ENCODE peak calls at places on chromosome 7, in five cellular contexts. One of them, this sample, is unnamed. For H3K36me3, the result is how much of the 10 kb centered on the place peaks cover.

GRCh38 chr7:70660819-70661191 is 471.1 kb upstream of the GALNT17 start:
- DNase-seq in SK-N-SH: no peak
- DNase-seq in GM23338: no peak
- DNase-seq in HCT116: no peak
- DNase-seq in ovary: no peak
- DNase-seq in this sample: no peak

GRCh38 chr7:9822458-9823290 is 1151.0 kb upstream of the PHF14 start:
- DNase-seq in GM23338: no peak
- DNase-seq in SK-N-SH: no peak
- DNase-seq in ovary: no peak
- DNase-seq in HCT116: no peak
- DNase-seq in this sample: no peak

GRCh38 chr7:84178013-84178412 is 16.6 kb downstream of the SEMA3A start:
- DNase-seq in SK-N-SH: no peak
- DNase-seq in ovary: no peak
- DNase-seq in GM23338: no peak
- DNase-seq in HCT116: no peak
- DNase-seq in this sample: no peak

GRCh38 chr7:26008428-26008827 is 143.6 kb upstream of the NFE2L3 start:
- DNase-seq in GM23338: no peak
- DNase-seq in ovary: no peak
- DNase-seq in HCT116: no peak
- DNase-seq in SK-N-SH: no peak
- DNase-seq in this sample: no peak

GRCh38 chr7:55250313-55250712 is 114.8 kb upstream of the LANCL2 start:
- DNase-seq in HCT116: peak
- DNase-seq in SK-N-SH: peak
- DNase-seq in GM23338: peak
- DNase-seq in ovary: no peak
- DNase-seq in this sample: peak

GRCh38 chr7:40836218-40836617 is 701.4 kb downstream of the SUGCT start:
- DNase-seq in SK-N-SH: no peak
- DNase-seq in ovary: no peak
- DNase-seq in HCT116: no peak
- DNase-seq in GM23338: no peak
- DNase-seq in this sample: no peak

GRCh38 chr7:71682181-71682580 is 550.2 kb downstream of the GALNT17 start:
- DNase-seq in ovary: no peak
- DNase-seq in HCT116: no peak
- DNase-seq in SK-N-SH: no peak
- DNase-seq in GM23338: no peak
- DNase-seq in this sample: peak

GRCh38 chr7:17134786-17135185 is 163.7 kb upstream of the AHR start:
- DNase-seq in ovary: no peak
- DNase-seq in HCT116: no peak
- DNase-seq in SK-N-SH: no peak
- DNase-seq in GM23338: no peak
- DNase-seq in this sample: no peak

GRCh38 chr7:43296306-43296705 is 183.9 kb downstream of the HECW1 start:
- DNase-seq in HCT116: no peak
- DNase-seq in GM23338: peak
- DNase-seq in ovary: no peak
- DNase-seq in SK-N-SH: no peak
- DNase-seq in this sample: no peak

GRCh38 chr7:156234192-156234591 is 406.4 kb upstream of the RNF32 start:
- DNase-seq in ovary: no peak
- DNase-seq in GM23338: no peak
- DNase-seq in SK-N-SH: no peak
- DNase-seq in HCT116: no peak
- DNase-seq in this sample: no peak

GRCh38 chr7:73742753-73743641 is 4.4 kb upstream of the ABHD11 start:
- DNase-seq in HCT116: peak
- DNase-seq in ovary: peak
- DNase-seq in GM23338: peak
- DNase-seq in SK-N-SH: peak
- DNase-seq in this sample: peak

GRCh38 chr7:157634401-157635147 is 297.8 kb downstream of the DNAJB6 start:
- DNase-seq in ovary: no peak
- DNase-seq in SK-N-SH: no peak
- DNase-seq in GM23338: no peak
- DNase-seq in HCT116: no peak
- DNase-seq in this sample: no peak

GRCh38 chr7:69177326-69177897 is 420.9 kb upstream of the AUTS2 start:
- DNase-seq in ovary: no peak
- DNase-seq in SK-N-SH: no peak
- DNase-seq in HCT116: no peak
- DNase-seq in GM23338: no peak
- DNase-seq in this sample: no peak

GRCh38 chr7:132180481-132180880 is 395.8 kb downstream of the PLXNA4 start:
- DNase-seq in ovary: no peak
- DNase-seq in SK-N-SH: no peak
- DNase-seq in HCT116: no peak
- DNase-seq in GM23338: no peak
- DNase-seq in this sample: no peak

GRCh38 chr7:134388336-134389019 is 70.4 kb downstream of the AKR1B1 start:
- DNase-seq in HCT116: no peak
- DNase-seq in GM23338: no peak
- DNase-seq in SK-N-SH: no peak
- DNase-seq in ovary: no peak
- DNase-seq in this sample: no peak

GRCh38 chr7:82677064-82677463 is 233.5 kb upstream of the CACNA2D1 start:
- DNase-seq in GM23338: peak
- DNase-seq in ovary: no peak
- DNase-seq in SK-N-SH: peak
- DNase-seq in HCT116: no peak
- DNase-seq in this sample: no peak

GRCh38 chr7:1862560-1862959 is 192.5 kb downstream of the ELFN1 start:
- DNase-seq in GM23338: no peak
- DNase-seq in HCT116: no peak
- DNase-seq in SK-N-SH: no peak
- DNase-seq in ovary: no peak
- DNase-seq in this sample: no peak

GRCh38 chr7:84492565-84493034 is 298.0 kb upstream of the SEMA3A start:
- DNase-seq in ovary: no peak
- DNase-seq in SK-N-SH: peak
- DNase-seq in GM23338: no peak
- DNase-seq in HCT116: no peak
- DNase-seq in this sample: no peak

GRCh38 chr7:98697083-98697482 is 80.0 kb downstream of the NPTX2 start:
- DNase-seq in GM23338: no peak
- DNase-seq in HCT116: no peak
- DNase-seq in SK-N-SH: no peak
- DNase-seq in ovary: no peak
- DNase-seq in this sample: no peak

GRCh38 chr7:34061175-34061574 is 155.8 kb downstream of the BMPER start:
- DNase-seq in GM23338: no peak
- DNase-seq in SK-N-SH: no peak
- DNase-seq in ovary: no peak
- DNase-seq in HCT116: no peak
- DNase-seq in this sample: no peak

DNA sequence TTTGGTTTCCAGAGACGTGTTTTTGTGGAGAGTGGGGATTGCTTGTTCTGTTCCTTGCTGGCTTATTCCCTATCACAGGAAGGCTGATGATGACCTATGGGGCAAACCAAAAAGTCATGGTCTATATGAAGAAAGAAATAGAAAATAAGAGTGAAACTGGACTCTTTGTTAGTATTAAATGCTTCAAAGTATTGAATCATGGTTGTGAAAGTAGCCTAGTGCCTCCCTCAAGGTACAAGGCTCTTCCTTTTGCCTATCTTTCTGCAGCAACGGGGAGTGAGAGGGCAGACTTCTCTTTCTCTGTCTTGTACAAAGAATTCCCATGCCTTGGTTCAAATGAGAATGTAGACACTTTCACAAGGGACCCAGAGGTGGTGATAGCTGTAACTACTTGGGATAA is 9.0 kb downstream of the MEST start:
- DNase-seq in GM23338: no peak
- DNase-seq in ovary: no peak
- DNase-seq in HCT116: no peak
- DNase-seq in SK-N-SH: no peak
- DNase-seq in this sample: no peak
- H3K36me3 ChIP-seq in GM23338: half or more
- H3K36me3 ChIP-seq in ovary: under half
- H3K36me3 ChIP-seq in HCT116: under half
- H3K36me3 ChIP-seq in SK-N-SH: under half
- H3K36me3 ChIP-seq in this sample: under half

GRCh38 chr7:4751398-4751947 is 23.9 kb upstream of the AP5Z1 start:
- DNase-seq in SK-N-SH: no peak
- DNase-seq in GM23338: no peak
- DNase-seq in HCT116: no peak
- DNase-seq in ovary: no peak
- DNase-seq in this sample: no peak

GRCh38 chr7:4753610-4754432 is 21.6 kb upstream of the AP5Z1 start:
- DNase-seq in ovary: peak
- DNase-seq in HCT116: peak
- DNase-seq in SK-N-SH: peak
- DNase-seq in GM23338: peak
- DNase-seq in this sample: peak

GRCh38 chr7:4758111-4758510 is 17.3 kb upstream of the AP5Z1 start:
- DNase-seq in ovary: no peak
- DNase-seq in GM23338: no peak
- DNase-seq in SK-N-SH: no peak
- DNase-seq in HCT116: no peak
- DNase-seq in this sample: no peak

GRCh38 chr7:4755045-4755444 is 20.4 kb upstream of the AP5Z1 start:
- DNase-seq in HCT116: no peak
- DNase-seq in GM23338: no peak
- DNase-seq in SK-N-SH: no peak
- DNase-seq in ovary: no peak
- DNase-seq in this sample: no peak

DNA sequence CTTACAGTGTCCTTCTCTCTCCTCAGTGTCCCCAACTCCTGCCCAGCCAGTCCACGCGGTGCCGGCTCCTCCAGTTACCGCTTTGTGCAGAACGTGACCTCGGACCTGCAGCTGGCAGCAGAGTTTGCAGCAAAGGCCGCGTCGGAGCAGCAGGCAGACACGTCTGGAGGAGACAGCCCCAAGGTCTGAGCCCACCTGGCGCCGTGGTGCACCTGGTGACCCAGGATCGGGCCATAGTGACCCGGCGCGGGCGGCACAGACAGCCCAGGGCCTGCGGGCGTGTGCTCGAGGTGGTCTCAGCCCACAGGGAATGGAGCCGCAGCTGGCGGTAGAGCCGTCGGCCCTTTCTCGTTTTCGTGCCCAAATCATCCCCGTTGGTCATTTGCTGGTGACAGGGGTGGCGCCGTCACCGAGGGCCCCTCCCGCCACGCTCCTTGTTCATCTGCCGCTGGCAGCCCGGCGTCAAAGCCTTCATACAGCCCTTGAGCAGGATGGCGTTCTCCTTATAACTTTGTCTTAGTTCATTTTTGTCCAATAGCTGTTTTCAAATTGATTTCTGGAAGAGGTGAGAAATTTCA is 20.9 kb upstream of the AP5Z1 start:
- DNase-seq in GM23338: no peak
- DNase-seq in SK-N-SH: no peak
- DNase-seq in HCT116: no peak
- DNase-seq in ovary: no peak
- DNase-seq in this sample: no peak
- H3K36me3 ChIP-seq in GM23338: under half
- H3K36me3 ChIP-seq in SK-N-SH: under half
- H3K36me3 ChIP-seq in HCT116: under half
- H3K36me3 ChIP-seq in ovary: under half
- H3K36me3 ChIP-seq in this sample: under half

GRCh38 chr7:44759246-44759645 is 10.6 kb downstream of the ZMIZ2 start:
- DNase-seq in ovary: no peak
- DNase-seq in HCT116: no peak
- DNase-seq in SK-N-SH: no peak
- DNase-seq in GM23338: no peak
- DNase-seq in this sample: peak

GRCh38 chr7:44762300-44762699 is 13.7 kb downstream of the ZMIZ2 start:
- DNase-seq in HCT116: no peak
- DNase-seq in ovary: no peak
- DNase-seq in GM23338: no peak
- DNase-seq in SK-N-SH: peak
- DNase-seq in this sample: peak

GRCh38 chr7:44757739-44758138 is 9.1 kb downstream of the ZMIZ2 start:
- DNase-seq in HCT116: no peak
- DNase-seq in ovary: no peak
- DNase-seq in SK-N-SH: no peak
- DNase-seq in GM23338: no peak
- DNase-seq in this sample: peak

GRCh38 chr7:44761207-44762161 is 12.8 kb downstream of the ZMIZ2 start:
- DNase-seq in GM23338: peak
- DNase-seq in HCT116: peak
- DNase-seq in ovary: peak
- DNase-seq in SK-N-SH: peak
- DNase-seq in this sample: peak

DNA sequence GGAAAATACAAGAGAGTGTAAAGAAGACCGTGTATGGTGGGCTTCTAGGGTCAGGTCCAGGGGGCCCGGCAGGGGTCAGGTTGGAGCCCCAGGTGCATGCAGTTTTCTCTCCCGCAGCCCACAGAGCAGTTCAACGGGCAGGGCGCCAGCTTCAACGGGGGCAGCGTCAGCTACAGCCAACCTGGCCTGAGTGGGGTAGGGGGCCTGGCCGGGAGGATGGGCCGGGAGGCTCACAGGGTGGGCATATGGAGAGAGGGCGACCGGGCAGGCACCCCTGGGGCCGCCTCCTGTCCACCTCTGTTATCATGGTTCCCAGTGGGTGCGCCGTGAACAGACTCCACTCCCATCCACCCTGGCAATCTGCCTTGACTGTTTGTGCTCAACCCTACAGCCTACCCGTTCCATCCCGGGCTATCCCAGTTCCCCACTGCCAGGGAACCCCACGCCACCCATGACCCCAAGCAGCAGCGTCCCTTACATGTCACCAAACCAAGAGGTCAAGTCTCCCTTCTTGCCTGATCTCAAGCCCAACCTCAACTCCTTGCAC is 11.5 kb downstream of the ZMIZ2 start:
- DNase-seq in ovary: no peak
- DNase-seq in HCT116: no peak
- DNase-seq in GM23338: no peak
- DNase-seq in SK-N-SH: no peak
- DNase-seq in this sample: peak
- H3K36me3 ChIP-seq in ovary: under half
- H3K36me3 ChIP-seq in HCT116: under half
- H3K36me3 ChIP-seq in GM23338: under half
- H3K36me3 ChIP-seq in SK-N-SH: under half
- H3K36me3 ChIP-seq in this sample: under half

DNA sequence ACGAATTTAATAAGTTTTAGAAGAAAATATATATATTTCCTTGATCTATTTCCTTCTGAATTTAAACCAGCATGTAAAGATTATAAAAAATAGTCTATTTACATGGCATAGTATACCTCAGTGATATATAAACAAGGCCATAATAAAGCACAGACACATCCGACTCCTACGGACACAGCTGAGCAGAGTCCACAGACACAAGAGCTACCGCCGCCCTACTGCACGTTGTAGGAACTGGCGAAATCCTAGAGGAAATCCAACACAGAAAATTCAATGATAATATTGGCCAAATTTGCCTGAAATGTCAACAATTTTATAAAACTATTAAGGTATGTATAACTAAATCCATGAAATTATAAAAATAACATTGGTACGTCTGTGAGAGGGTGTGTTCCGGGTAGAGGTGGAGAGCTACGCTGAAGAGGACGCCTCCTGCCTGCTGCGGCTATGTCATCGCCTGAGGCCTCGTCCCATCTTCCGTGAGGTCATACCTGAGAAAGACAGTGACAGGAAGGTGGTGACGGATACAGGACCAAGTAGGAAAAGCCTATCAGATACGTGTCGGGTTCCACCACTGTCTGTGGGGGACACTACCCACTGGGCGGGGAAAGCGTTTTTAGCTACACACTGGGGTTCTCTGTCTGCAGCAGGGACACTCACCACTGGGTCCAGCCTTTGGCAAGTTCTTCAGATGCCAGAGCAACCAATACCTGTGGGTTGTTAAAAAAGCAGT is 29.3 kb upstream of the NCAPG2 start:
- DNase-seq in SK-N-SH: no peak
- DNase-seq in GM23338: peak
- DNase-seq in ovary: no peak
- DNase-seq in HCT116: no peak
- DNase-seq in this sample: no peak
- H3K36me3 ChIP-seq in SK-N-SH: half or more
- H3K36me3 ChIP-seq in GM23338: under half
- H3K36me3 ChIP-seq in ovary: under half
- H3K36me3 ChIP-seq in HCT116: under half
- H3K36me3 ChIP-seq in this sample: under half